ENCODE peak calls at places on chromosomes 16 and 17, in seven cellular contexts. One of them, this sample, is unnamed.

GRCh38 chr17:60447375-60447774 is 25.1 kb downstream of the CHCT1 start:
- DNase-seq in SJSA1: no peak
- DNase-seq in PC-3: no peak
- DNase-seq in CD4-positive, alpha-beta T cell: no peak
- DNase-seq in breast epithelium: no peak
- DNase-seq in upper lobe of right lung: no peak
- DNase-seq in body of pancreas: no peak
- DNase-seq in this sample: no peak

GRCh38 chr17:29747660-29748059 is 124.9 kb upstream of the CORO6 start:
- DNase-seq in SJSA1: no peak
- DNase-seq in PC-3: no peak
- DNase-seq in CD4-positive, alpha-beta T cell: no peak
- DNase-seq in breast epithelium: no peak
- DNase-seq in upper lobe of right lung: no peak
- DNase-seq in body of pancreas: no peak
- DNase-seq in this sample: no peak

GRCh38 chr17:12691173-12691572 is 25.5 kb downstream of the MYOCD start:
- DNase-seq in SJSA1: no peak
- DNase-seq in PC-3: no peak
- DNase-seq in CD4-positive, alpha-beta T cell: no peak
- DNase-seq in breast epithelium: no peak
- DNase-seq in upper lobe of right lung: no peak
- DNase-seq in body of pancreas: no peak
- DNase-seq in this sample: no peak

GRCh38 chr17:82440991-82441627 is 9.4 kb downstream of the CYBC1 start:
- DNase-seq in SJSA1: no peak
- DNase-seq in PC-3: no peak
- DNase-seq in CD4-positive, alpha-beta T cell: no peak
- DNase-seq in breast epithelium: no peak
- DNase-seq in upper lobe of right lung: peak; percentile 71
- DNase-seq in body of pancreas: no peak
- DNase-seq in this sample: no peak

GRCh38 chr17:49260011-49260921 is 29.7 kb upstream of the PHOSPHO1 start:
- DNase-seq in SJSA1: peak; percentile 88
- DNase-seq in PC-3: peak; percentile 79
- DNase-seq in CD4-positive, alpha-beta T cell: peak; percentile 36
- DNase-seq in breast epithelium: peak; percentile 53
- DNase-seq in upper lobe of right lung: peak; percentile 87
- DNase-seq in body of pancreas: peak; percentile 55
- DNase-seq in this sample: no peak

GRCh38 chr16:82888616-82889015 is 261.8 kb downstream of the CDH13 start:
- DNase-seq in SJSA1: no peak
- DNase-seq in PC-3: no peak
- DNase-seq in CD4-positive, alpha-beta T cell: no peak
- DNase-seq in breast epithelium: no peak
- DNase-seq in upper lobe of right lung: no peak
- DNase-seq in body of pancreas: no peak
- DNase-seq in this sample: no peak

GRCh38 chr17:57965521-57966160 is 10.4 kb upstream of the CUEDC1 start:
- DNase-seq in SJSA1: peak; percentile 44
- DNase-seq in PC-3: no peak
- DNase-seq in CD4-positive, alpha-beta T cell: no peak
- DNase-seq in breast epithelium: no peak
- DNase-seq in upper lobe of right lung: peak; percentile 40
- DNase-seq in body of pancreas: no peak
- DNase-seq in this sample: no peak

GRCh38 chr16:50988441-50988840 is 162.6 kb downstream of the SALL1 start:
- DNase-seq in SJSA1: no peak
- DNase-seq in PC-3: no peak
- DNase-seq in CD4-positive, alpha-beta T cell: no peak
- DNase-seq in breast epithelium: no peak
- DNase-seq in upper lobe of right lung: no peak
- DNase-seq in body of pancreas: no peak
- DNase-seq in this sample: no peak

GRCh38 chr16:70594569-70594968 is 51.8 kb upstream of the IL34 start:
- DNase-seq in SJSA1: no peak
- DNase-seq in PC-3: peak; percentile 54
- DNase-seq in CD4-positive, alpha-beta T cell: no peak
- DNase-seq in breast epithelium: peak; percentile 92
- DNase-seq in upper lobe of right lung: peak; percentile 76
- DNase-seq in body of pancreas: peak; percentile 79
- DNase-seq in this sample: no peak

GRCh38 chr17:70560471-70560870 is 391.1 kb downstream of the KCNJ2 start:
- DNase-seq in SJSA1: no peak
- DNase-seq in PC-3: no peak
- DNase-seq in CD4-positive, alpha-beta T cell: no peak
- DNase-seq in breast epithelium: no peak
- DNase-seq in upper lobe of right lung: no peak
- DNase-seq in body of pancreas: no peak
- DNase-seq in this sample: no peak

GRCh38 chr17:37614391-37614790 is 5.2 kb upstream of the SYNRG start:
- DNase-seq in SJSA1: no peak
- DNase-seq in PC-3: peak; percentile 67
- DNase-seq in CD4-positive, alpha-beta T cell: no peak
- DNase-seq in breast epithelium: no peak
- DNase-seq in upper lobe of right lung: no peak
- DNase-seq in body of pancreas: no peak
- DNase-seq in this sample: no peak

GRCh38 chr16:19005561-19006445 is 22.1 kb downstream of the TMC7 start:
- DNase-seq in SJSA1: peak; percentile 54
- DNase-seq in PC-3: peak; percentile 97
- DNase-seq in CD4-positive, alpha-beta T cell: no peak
- DNase-seq in breast epithelium: no peak
- DNase-seq in upper lobe of right lung: no peak
- DNase-seq in body of pancreas: peak; percentile 8
- DNase-seq in this sample: peak; percentile 88

GRCh38 chr17:10777890-10778289 is 26.0 kb downstream of the TMEM238L start:
- DNase-seq in SJSA1: no peak
- DNase-seq in PC-3: no peak
- DNase-seq in CD4-positive, alpha-beta T cell: no peak
- DNase-seq in breast epithelium: no peak
- DNase-seq in upper lobe of right lung: no peak
- DNase-seq in body of pancreas: no peak
- DNase-seq in this sample: no peak

GRCh38 chr17:73232587-73233373 is 28.9 kb downstream of the CPSF4L start:
- DNase-seq in SJSA1: peak; percentile 69
- DNase-seq in PC-3: peak; percentile 56
- DNase-seq in CD4-positive, alpha-beta T cell: no peak
- DNase-seq in breast epithelium: no peak
- DNase-seq in upper lobe of right lung: peak; percentile 75
- DNase-seq in body of pancreas: peak; percentile 54
- DNase-seq in this sample: peak; percentile 44

GRCh38 chr16:22266546-22266945 is 30.7 kb upstream of the POLR3E start:
- DNase-seq in SJSA1: no peak
- DNase-seq in PC-3: no peak
- DNase-seq in CD4-positive, alpha-beta T cell: no peak
- DNase-seq in breast epithelium: no peak
- DNase-seq in upper lobe of right lung: no peak
- DNase-seq in body of pancreas: no peak
- DNase-seq in this sample: no peak

GRCh38 chr17:40168262-40168832 is 8.9 kb upstream of the RAPGEFL1 start:
- DNase-seq in SJSA1: no peak
- DNase-seq in PC-3: peak; percentile 65
- DNase-seq in CD4-positive, alpha-beta T cell: no peak
- DNase-seq in breast epithelium: no peak
- DNase-seq in upper lobe of right lung: peak; percentile 50
- DNase-seq in body of pancreas: peak; percentile 69
- DNase-seq in this sample: no peak

GRCh38 chr17:18079543-18079942 is 8.2 kb upstream of the DRG2 start:
- DNase-seq in SJSA1: no peak
- DNase-seq in PC-3: no peak
- DNase-seq in CD4-positive, alpha-beta T cell: no peak
- DNase-seq in breast epithelium: no peak
- DNase-seq in upper lobe of right lung: no peak
- DNase-seq in body of pancreas: no peak
- DNase-seq in this sample: no peak

GRCh38 chr17:1197781-1198490 is 18.2 kb upstream of the ABR start:
- DNase-seq in SJSA1: no peak
- DNase-seq in PC-3: no peak
- DNase-seq in CD4-positive, alpha-beta T cell: peak; percentile 40
- DNase-seq in breast epithelium: no peak
- DNase-seq in upper lobe of right lung: peak; percentile 91
- DNase-seq in body of pancreas: peak; percentile 58
- DNase-seq in this sample: no peak

GRCh38 chr17:76981545-76982295 is 113.5 kb downstream of the MGAT5B start:
- DNase-seq in SJSA1: no peak
- DNase-seq in PC-3: no peak
- DNase-seq in CD4-positive, alpha-beta T cell: no peak
- DNase-seq in breast epithelium: no peak
- DNase-seq in upper lobe of right lung: no peak
- DNase-seq in body of pancreas: no peak
- DNase-seq in this sample: no peak

GRCh38 chr16:997440-998051 is 16.0 kb downstream of the SOX8 start:
- DNase-seq in SJSA1: peak; percentile 69
- DNase-seq in PC-3: peak; percentile 57
- DNase-seq in CD4-positive, alpha-beta T cell: peak; percentile 48
- DNase-seq in breast epithelium: no peak
- DNase-seq in upper lobe of right lung: no peak
- DNase-seq in body of pancreas: peak; percentile 51
- DNase-seq in this sample: no peak

GRCh38 chr16:20181386-20181785 is 107.7 kb upstream of the GPR139 start:
- DNase-seq in SJSA1: no peak
- DNase-seq in PC-3: no peak
- DNase-seq in CD4-positive, alpha-beta T cell: no peak
- DNase-seq in breast epithelium: no peak
- DNase-seq in upper lobe of right lung: no peak
- DNase-seq in body of pancreas: no peak
- DNase-seq in this sample: no peak

GRCh38 chr17:2266865-2267228 is 36.7 kb downstream of the SMG6 start:
- DNase-seq in SJSA1: no peak
- DNase-seq in PC-3: no peak
- DNase-seq in CD4-positive, alpha-beta T cell: no peak
- DNase-seq in breast epithelium: no peak
- DNase-seq in upper lobe of right lung: no peak
- DNase-seq in body of pancreas: no peak
- DNase-seq in this sample: no peak

GRCh38 chr17:1590031-1590746 is 27.6 kb upstream of the PITPNA start:
- DNase-seq in SJSA1: peak; percentile 81
- DNase-seq in PC-3: peak; percentile 84
- DNase-seq in CD4-positive, alpha-beta T cell: no peak
- DNase-seq in breast epithelium: no peak
- DNase-seq in upper lobe of right lung: no peak
- DNase-seq in body of pancreas: peak; percentile 24
- DNase-seq in this sample: no peak

DNA sequence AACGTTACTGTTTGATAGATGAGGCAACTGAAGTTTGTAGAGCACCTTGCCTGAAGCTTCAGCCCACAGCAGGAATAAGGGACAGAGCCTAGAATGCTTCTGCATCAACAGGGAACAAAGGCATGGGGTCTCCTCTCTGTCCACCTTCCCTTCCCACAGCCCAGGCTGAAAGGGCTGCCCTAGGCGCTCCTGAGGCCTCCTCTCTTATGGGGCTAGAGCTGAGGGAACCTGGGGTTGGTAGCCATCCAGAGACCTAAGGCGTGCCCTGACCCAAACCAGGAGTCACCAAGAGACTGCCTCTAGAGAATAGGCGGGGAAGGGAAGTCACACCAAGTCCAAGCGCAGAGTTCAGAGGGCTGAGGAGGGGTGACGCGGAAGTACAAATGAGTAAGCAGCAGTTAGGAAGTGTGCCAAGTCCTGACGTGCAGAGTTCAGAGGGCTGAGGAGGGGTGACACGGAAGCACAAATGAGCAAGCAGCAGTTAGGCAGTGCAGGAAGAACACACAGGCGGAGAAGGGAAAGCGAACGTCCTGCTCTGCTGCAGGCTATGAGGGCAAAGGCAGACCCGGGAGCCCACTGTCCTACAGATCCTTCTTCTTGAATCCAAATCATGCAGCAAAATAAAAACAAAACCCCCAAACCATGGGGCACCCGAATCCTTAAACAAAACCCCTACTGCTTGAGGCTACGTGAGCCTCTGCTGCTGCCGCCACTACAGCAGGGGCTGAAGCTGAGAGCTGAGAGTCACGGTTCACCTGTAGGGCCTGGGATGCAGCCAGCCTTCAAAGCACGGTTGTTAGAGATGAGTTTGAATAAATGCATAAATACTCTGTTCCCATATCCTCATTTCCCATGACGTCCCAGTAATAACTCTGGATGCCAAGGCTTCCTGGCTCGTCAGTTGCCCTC is 2.7 kb upstream of the SPG7 start:
- DNase-seq in SJSA1: peak; percentile 73
- DNase-seq in PC-3: peak; percentile 90
- DNase-seq in CD4-positive, alpha-beta T cell: peak; percentile 72
- DNase-seq in breast epithelium: peak; percentile 72
- DNase-seq in upper lobe of right lung: peak; percentile 89
- DNase-seq in body of pancreas: peak; percentile 87
- DNase-seq in this sample: peak; percentile 35
- H3K27ac ChIP-seq in SJSA1: no peak overlapping the region
- H3K27ac ChIP-seq in PC-3: peak overlapping the region; percentile 89
- H3K27ac ChIP-seq in CD4-positive, alpha-beta T cell: peak overlapping the region; percentile 82
- H3K27ac ChIP-seq in breast epithelium: peak overlapping the region; percentile 81
- H3K27ac ChIP-seq in upper lobe of right lung: peak overlapping the region; percentile 82
- H3K27ac ChIP-seq in body of pancreas: peak overlapping the region; percentile 78
- H3K27ac ChIP-seq in this sample: peak overlapping the region; percentile 59

GRCh38 chr16:27257271-27257670 is 11.3 kb downstream of the NSMCE1 start:
- DNase-seq in SJSA1: no peak
- DNase-seq in PC-3: no peak
- DNase-seq in CD4-positive, alpha-beta T cell: no peak
- DNase-seq in breast epithelium: no peak
- DNase-seq in upper lobe of right lung: no peak
- DNase-seq in body of pancreas: no peak
- DNase-seq in this sample: no peak
- H3K27ac ChIP-seq in SJSA1: no peak overlapping the region
- H3K27ac ChIP-seq in PC-3: no peak overlapping the region
- H3K27ac ChIP-seq in CD4-positive, alpha-beta T cell: no peak overlapping the region
- H3K27ac ChIP-seq in breast epithelium: peak overlapping the region; percentile 94
- H3K27ac ChIP-seq in upper lobe of right lung: peak overlapping the region; percentile 75
- H3K27ac ChIP-seq in body of pancreas: no peak overlapping the region
- H3K27ac ChIP-seq in this sample: no peak overlapping the region

DNA sequence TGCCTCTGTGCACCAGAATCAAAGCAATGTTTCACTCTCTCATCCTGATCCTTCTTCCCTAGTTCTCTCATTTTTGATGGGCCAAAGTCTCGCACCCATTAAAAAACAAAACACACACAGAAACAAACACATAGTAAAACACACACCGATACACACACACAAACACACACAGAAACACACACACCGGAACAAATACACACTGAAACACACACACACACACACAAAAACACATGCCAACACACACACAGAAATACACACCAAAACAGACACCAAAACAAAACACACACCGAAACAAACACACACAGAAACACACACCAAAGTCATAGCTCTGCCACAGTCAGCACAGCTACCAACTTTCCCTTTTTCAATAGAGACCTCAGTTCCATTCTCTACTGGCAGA is 8.6 kb downstream of the HSPB9 start:
- DNase-seq in SJSA1: no peak
- DNase-seq in PC-3: no peak
- DNase-seq in CD4-positive, alpha-beta T cell: no peak
- DNase-seq in breast epithelium: no peak
- DNase-seq in upper lobe of right lung: no peak
- DNase-seq in body of pancreas: no peak
- DNase-seq in this sample: no peak
- H3K27ac ChIP-seq in SJSA1: no peak overlapping the region
- H3K27ac ChIP-seq in PC-3: no peak overlapping the region
- H3K27ac ChIP-seq in CD4-positive, alpha-beta T cell: no peak overlapping the region
- H3K27ac ChIP-seq in breast epithelium: peak overlapping the region; percentile 80
- H3K27ac ChIP-seq in upper lobe of right lung: peak overlapping the region; percentile 80
- H3K27ac ChIP-seq in body of pancreas: no peak overlapping the region
- H3K27ac ChIP-seq in this sample: peak overlapping the region; percentile 72

DNA sequence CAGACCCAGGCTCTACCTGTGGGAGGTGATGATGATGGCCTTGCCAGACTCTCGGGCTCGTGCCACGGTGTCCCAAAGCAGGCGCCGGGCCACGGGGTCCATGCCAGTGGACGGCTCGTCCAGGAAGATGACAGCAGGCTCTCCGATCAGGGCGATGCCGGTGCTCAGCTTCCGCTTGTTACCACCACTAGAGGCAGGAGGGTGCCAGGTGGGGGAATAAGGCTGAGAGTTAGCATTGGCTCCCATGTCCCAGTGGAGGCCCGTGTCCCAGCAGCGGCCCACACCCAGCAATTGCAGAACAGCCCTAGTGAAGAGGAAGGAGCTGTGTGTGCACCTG is 10.3 kb upstream of the RNPS1 start:
- DNase-seq in SJSA1: no peak
- DNase-seq in PC-3: no peak
- DNase-seq in CD4-positive, alpha-beta T cell: no peak
- DNase-seq in breast epithelium: no peak
- DNase-seq in upper lobe of right lung: no peak
- DNase-seq in body of pancreas: no peak
- DNase-seq in this sample: no peak
- H3K27ac ChIP-seq in SJSA1: no peak overlapping the region
- H3K27ac ChIP-seq in PC-3: no peak overlapping the region
- H3K27ac ChIP-seq in CD4-positive, alpha-beta T cell: no peak overlapping the region
- H3K27ac ChIP-seq in breast epithelium: no peak overlapping the region
- H3K27ac ChIP-seq in upper lobe of right lung: no peak overlapping the region
- H3K27ac ChIP-seq in body of pancreas: no peak overlapping the region
- H3K27ac ChIP-seq in this sample: no peak overlapping the region